ENCODE peak calls at places on chromosomes 5 and 9, in five cellular contexts. X is NT2/D1; G is PC-9; Z is lower lobe of right lung; J is CD4-positive, alpha-beta memory T cell. O is an unnamed sample. For H3K27me3 and H3K36me3, the result is how much of the 10 kb centered on the place peaks cover.

GRCh38 chr5:177297922-177298321 is 5.6 kb downstream of the RAB24 start:
- DNase-seq in J (no peak), Z (no peak), X (no peak), G (no peak), O (no peak)

GRCh38 chr5:54524704-54525103 is 7.1 kb downstream of the SNX18 start:
- DNase-seq in G (no peak), X (no peak), J (no peak), Z (peak), O (no peak)

GRCh38 chr5:52827815-52828214 is 40.1 kb downstream of the ITGA1 start:
- DNase-seq in J (no peak), X (no peak), Z (no peak), G (no peak), O (no peak)

GRCh38 chr5:31854625-31855526 is 215.9 kb downstream of the PDZD2 start:
- DNase-seq in G (no peak), J (no peak), Z (peak), X (peak), O (peak)

GRCh38 chr5:1199649-1200494 is 1.5 kb upstream of the SLC6A19 start:
- DNase-seq in J (no peak), Z (peak), X (no peak), G (no peak), O (peak)

GRCh38 chr9:2125909-2126308 is 110.8 kb downstream of the SMARCA2 start:
- DNase-seq in G (no peak), Z (no peak), J (no peak), X (no peak), O (no peak)

GRCh38 chr9:13804532-13804931 is 509.4 kb downstream of the NFIB start:
- DNase-seq in G (no peak), Z (no peak), J (no peak), X (no peak), O (no peak)

GRCh38 chr9:97759611-97760288 is 62.6 kb upstream of the XPA start:
- DNase-seq in J (no peak), Z (no peak), X (no peak), G (no peak), O (no peak)

GRCh38 chr5:117624226-117624625 is 1049.6 kb upstream of the SEMA6A start:
- DNase-seq in X (no peak), G (no peak), J (no peak), Z (no peak), O (no peak)

GRCh38 chr5:87029951-87030350 is 237.7 kb upstream of the RASA1 start:
- DNase-seq in X (no peak), J (no peak), Z (no peak), G (no peak), O (no peak)

GRCh38 chr9:87343816-87344438 is 153.7 kb upstream of the DAPK1 start:
- DNase-seq in X (no peak), G (no peak), J (no peak), Z (no peak), O (no peak)

GRCh38 chr9:81150016-81150625 is 539.2 kb downstream of the TLE1 start:
- DNase-seq in Z (no peak), J (no peak), G (no peak), X (no peak), O (no peak)

GRCh38 chr5:38780950-38781349 is 64.9 kb upstream of the OSMR start:
- DNase-seq in X (no peak), J (no peak), G (no peak), Z (no peak), O (no peak)

GRCh38 chr9:70933318-70933717 is 188.1 kb downstream of the TRPM3 start:
- DNase-seq in Z (no peak), G (no peak), J (no peak), X (no peak), O (no peak)

GRCh38 chr9:87034891-87035290 is 87.6 kb upstream of the GAS1 start:
- DNase-seq in G (no peak), X (no peak), Z (no peak), J (no peak), O (no peak)

GRCh38 chr5:321233-321725 is at the start of gene AHRR:
- DNase-seq in G (no peak), J (no peak), Z (peak), X (no peak), O (peak)

GRCh38 chr9:2597483-2597882 is 24.1 kb upstream of the VLDLR start:
- DNase-seq in X (no peak), Z (no peak), G (no peak), J (no peak), O (no peak)

GRCh38 chr9:105341784-105342183 is 97.3 kb downstream of the SLC44A1 start:
- DNase-seq in G (no peak), X (no peak), J (no peak), Z (no peak), O (no peak)

GRCh38 chr5:168691891-168692290 is 112.7 kb upstream of the PANK3 start:
- DNase-seq in X (no peak), Z (no peak), J (no peak), G (no peak), O (peak)

GRCh38 chr9:35517552-35518211 is 27.8 kb downstream of the RUSC2 start:
- DNase-seq in Z (no peak), G (no peak), X (no peak), J (no peak), O (no peak)

GRCh38 chr5:39470021-39470420 is 45.2 kb upstream of the DAB2 start:
- DNase-seq in X (no peak), Z (peak), G (peak), J (no peak), O (no peak)

GRCh38 chr5:143434261-143435206 is 31.0 kb upstream of the NR3C1 start:
- DNase-seq in G (no peak), X (no peak), Z (no peak), J (peak), O (no peak)

GRCh38 chr9:6055213-6055612 is 39.8 kb upstream of the RANBP6 start:
- DNase-seq in G (peak), J (peak), Z (no peak), X (peak), O (peak)

GRCh38 chr5:71719092-71719964 is at the start of gene CARTPT:
- DNase-seq in X (peak), G (no peak), J (no peak), Z (no peak), O (peak)

GRCh38 chr9:86069206-86069869 is 30.0 kb downstream of the GOLM1 start:
- DNase-seq in G (no peak), X (no peak), Z (no peak), J (no peak), O (no peak)

GRCh38 chr9:114138537-114138936 is 16.8 kb upstream of the COL27A1 start:
- DNase-seq in G (no peak), Z (no peak), X (no peak), J (no peak), O (peak)

GRCh38 chr5:61916621-61917620 is 389.1 kb upstream of the KIF2A start:
- DNase-seq in J (no peak), G (no peak), Z (no peak), X (no peak), O (no peak)

GRCh38 chr9:73680831-73681230 is 529.2 kb downstream of the ANXA1 start:
- DNase-seq in Z (no peak), X (no peak), J (no peak), G (no peak), O (no peak)

GRCh38 chr9:95942016-95942415 is 66.5 kb downstream of the ERCC6L2 start:
- DNase-seq in X (no peak), Z (no peak), G (no peak), J (no peak), O (no peak)

GRCh38 chr5:171806976-171807823 is 21.6 kb downstream of the SMIM23 start:
- DNase-seq in Z (no peak), G (peak), X (no peak), J (no peak), O (peak)

GRCh38 chr9:20640331-20641187 is 18.3 kb upstream of the MLLT3 start:
- DNase-seq in Z (peak), G (no peak), J (peak), X (no peak), O (no peak)

GRCh38 chr5:157820593-157821252 is 38.2 kb downstream of the CLINT1 start:
- DNase-seq in G (no peak), J (peak), Z (no peak), X (peak), O (peak)

DNA sequence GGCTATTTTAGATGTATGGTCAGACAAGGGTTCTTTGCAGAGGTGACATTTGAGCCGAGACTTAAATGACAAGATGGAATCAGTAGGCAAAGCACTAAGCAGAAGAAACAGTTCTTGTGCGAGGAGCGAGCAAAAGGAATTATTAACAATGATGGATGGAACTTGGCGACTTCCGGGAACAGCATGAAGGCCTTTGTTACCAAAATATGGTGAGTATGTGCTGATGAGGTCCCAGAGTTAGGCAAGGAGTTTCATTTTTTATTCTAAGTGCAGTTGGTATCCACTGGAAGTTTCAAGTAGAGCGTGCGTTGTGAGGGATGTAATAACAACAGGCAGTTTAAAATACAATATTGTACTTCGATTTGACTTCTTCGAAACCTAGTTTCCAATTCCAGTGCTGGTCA is 1.6 kb upstream of the LNPEP start:
- DNase-seq in Z (no peak), J (no peak), X (no peak), G (peak), O (no peak)
- H3K4me3 ChIP-seq in Z (peak), J (peak), X (peak), G (peak), O (peak)

GRCh38 chr5:141809697-141810096 is 68.5 kb downstream of the PCDH1 start:
- DNase-seq in X (no peak), J (no peak), Z (no peak), G (no peak), O (no peak)
- H3K27me3 ChIP-seq in X (under half), J (under half), Z (under half), G (under half), O (under half)

GRCh38 chr5:10455273-10455670 is 13.6 kb downstream of the ROPN1L start:
- DNase-seq in Z (no peak), G (no peak), X (no peak), J (no peak), O (peak)

GRCh38 chr5:10451137-10451824 is 9.6 kb downstream of the ROPN1L start:
- DNase-seq in J (no peak), Z (no peak), X (no peak), G (peak), O (peak)

GRCh38 chr5:10453564-10453963 is 11.9 kb downstream of the ROPN1L start:
- DNase-seq in J (no peak), Z (no peak), X (no peak), G (peak), O (peak)

GRCh38 chr5:10454591-10455272 is 13.1 kb downstream of the ROPN1L start:
- DNase-seq in J (no peak), Z (no peak), X (no peak), G (no peak), O (no peak)

GRCh38 chr5:10452768-10453331 is 11.2 kb downstream of the ROPN1L start:
- DNase-seq in G (peak), Z (no peak), X (peak), J (peak), O (peak)
- H3K36me3 ChIP-seq in G (under half), Z (under half), X (under half), J (under half), O (under half)

GRCh38 chr5:146082798-146083197 is 22.6 kb downstream of the PLAC8L1 start:
- DNase-seq in X (no peak), G (no peak), Z (no peak), J (no peak), O (no peak)
- H3K4me3 ChIP-seq in X (no peak), G (no peak), Z (no peak), J (no peak), O (no peak)

DNA sequence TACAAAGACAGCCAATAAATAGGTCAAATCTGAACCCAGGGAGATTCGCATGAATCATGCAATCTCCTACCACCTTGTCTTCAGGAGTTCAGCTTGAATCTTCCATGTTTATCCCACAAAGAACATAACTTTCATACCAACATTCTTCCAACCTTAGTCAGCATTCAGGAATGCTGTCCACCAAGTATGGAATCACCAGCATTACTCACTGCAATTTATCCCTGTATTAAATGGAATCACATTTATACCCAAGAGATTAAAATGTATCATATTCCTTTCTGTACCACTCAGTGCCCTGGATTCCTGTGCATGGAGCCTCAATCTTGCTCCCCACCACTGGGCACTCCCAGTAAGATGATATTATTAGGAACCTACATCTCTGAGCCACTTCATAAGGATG is 162.6 kb downstream of the GLIS3 start:
- DNase-seq in J (no peak), Z (no peak), X (no peak), G (peak), O (no peak)
- H3K27me3 ChIP-seq in J (under half), Z (under half), X (under half), G (under half), O (under half)

GRCh38 chr5:95555553-95555952 is 652 bp downstream of the ARSK start:
- DNase-seq in Z (no peak), G (no peak), J (no peak), X (no peak), O (no peak)
- H3K36me3 ChIP-seq in Z (under half), G (under half), J (under half), X (under half), O (under half)

GRCh38 chr9:112331676-112331955 is 1.8 kb downstream of the PTBP3 start:
- DNase-seq in G (no peak), Z (no peak), J (peak), X (no peak), O (no peak)
- H3K4me3 ChIP-seq in G (peak), Z (peak), J (peak), X (peak), O (peak)

DNA sequence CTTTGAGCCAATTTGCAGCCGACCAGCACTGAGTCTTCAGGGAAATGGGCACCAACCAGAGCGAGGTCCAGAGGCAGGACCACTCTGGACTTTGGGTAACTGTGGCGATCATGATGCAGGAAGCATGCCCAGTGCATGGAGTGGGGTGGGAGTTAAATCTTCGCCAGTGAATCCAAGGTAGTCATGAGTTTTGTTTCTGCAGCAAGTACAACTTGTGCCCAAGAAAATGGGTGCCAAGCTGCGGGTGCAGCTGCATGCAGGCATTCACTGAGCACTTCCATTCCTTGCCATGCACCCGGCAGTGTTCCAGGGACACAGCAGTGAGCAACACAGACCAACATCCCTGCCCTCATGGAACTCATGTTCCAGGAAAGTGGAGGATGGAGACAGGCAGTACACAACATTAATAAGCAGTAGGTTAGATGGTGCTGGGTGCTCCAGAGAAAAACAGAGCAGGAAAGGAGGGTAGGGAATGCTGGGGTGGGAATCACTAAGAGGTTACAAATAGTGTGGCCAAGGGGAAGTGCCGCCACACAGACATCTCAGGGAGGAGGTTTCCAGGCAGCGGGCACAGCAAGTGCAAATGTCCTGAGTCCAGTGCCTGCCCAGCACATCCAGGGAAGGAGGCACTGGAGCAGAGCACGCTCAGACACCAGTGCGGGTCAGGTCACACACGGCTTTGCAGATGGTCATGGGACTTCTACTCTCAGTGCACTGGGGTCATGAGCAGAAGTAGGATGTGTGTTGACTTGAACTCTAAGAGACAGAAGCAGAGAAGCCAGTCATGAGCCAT is 48.2 kb upstream of the LMX1B start:
- DNase-seq in Z (no peak), J (no peak), G (no peak), X (no peak), O (no peak)
- H3K27me3 ChIP-seq in Z (under half), J (under half), G (half or more), X (under half), O (under half)

O was measured in H7.